ENCODE peak calls at places on chromosome 12, in eight cellular contexts. One of them, this sample, is unnamed. For H3K4me1, the result is how much of the 10 kb centered on the place peaks cover.

GRCh38 chr12:58504539-58504938 is 415.8 kb downstream of the LRIG3 start:
- DNase-seq in sigmoid colon: no peak
- DNase-seq in tibial artery: no peak
- DNase-seq in breast epithelium: no peak
- DNase-seq in cardiac muscle cell: no peak
- DNase-seq in endodermal cell: no peak
- DNase-seq in neural progenitor cell: no peak
- DNase-seq in lung: no peak
- DNase-seq in this sample: no peak

GRCh38 chr12:14473707-14474287 is 93.9 kb downstream of the PLBD1 start:
- DNase-seq in sigmoid colon: no peak
- DNase-seq in tibial artery: no peak
- DNase-seq in breast epithelium: no peak
- DNase-seq in cardiac muscle cell: no peak
- DNase-seq in endodermal cell: no peak
- DNase-seq in neural progenitor cell: peak
- DNase-seq in lung: no peak
- DNase-seq in this sample: no peak

GRCh38 chr12:977163-977562 is 13.9 kb upstream of the ERC1 start:
- DNase-seq in sigmoid colon: no peak
- DNase-seq in tibial artery: no peak
- DNase-seq in breast epithelium: no peak
- DNase-seq in cardiac muscle cell: no peak
- DNase-seq in endodermal cell: no peak
- DNase-seq in neural progenitor cell: no peak
- DNase-seq in lung: no peak
- DNase-seq in this sample: no peak

GRCh38 chr12:104201238-104202001 is 14.2 kb upstream of the TXNRD1 start:
- DNase-seq in sigmoid colon: no peak
- DNase-seq in tibial artery: peak
- DNase-seq in breast epithelium: no peak
- DNase-seq in cardiac muscle cell: peak
- DNase-seq in endodermal cell: peak
- DNase-seq in neural progenitor cell: peak
- DNase-seq in lung: peak
- DNase-seq in this sample: peak

GRCh38 chr12:1306096-1306495 is 288.3 kb downstream of the FBXL14 start:
- DNase-seq in sigmoid colon: no peak
- DNase-seq in tibial artery: no peak
- DNase-seq in breast epithelium: no peak
- DNase-seq in cardiac muscle cell: peak
- DNase-seq in endodermal cell: no peak
- DNase-seq in neural progenitor cell: no peak
- DNase-seq in lung: no peak
- DNase-seq in this sample: peak

GRCh38 chr12:752673-753400 is 458 bp downstream of the WNK1 start:
- DNase-seq in sigmoid colon: no peak
- DNase-seq in tibial artery: peak
- DNase-seq in breast epithelium: peak
- DNase-seq in cardiac muscle cell: peak
- DNase-seq in endodermal cell: peak
- DNase-seq in neural progenitor cell: peak
- DNase-seq in lung: peak
- DNase-seq in this sample: peak

GRCh38 chr12:83559650-83560049 is 872.9 kb downstream of the TMTC2 start:
- DNase-seq in sigmoid colon: no peak
- DNase-seq in tibial artery: no peak
- DNase-seq in breast epithelium: no peak
- DNase-seq in cardiac muscle cell: no peak
- DNase-seq in endodermal cell: no peak
- DNase-seq in neural progenitor cell: no peak
- DNase-seq in lung: no peak
- DNase-seq in this sample: no peak

GRCh38 chr12:131573631-131574396 is 137.1 kb upstream of the SFSWAP start:
- DNase-seq in sigmoid colon: no peak
- DNase-seq in tibial artery: no peak
- DNase-seq in breast epithelium: no peak
- DNase-seq in cardiac muscle cell: no peak
- DNase-seq in endodermal cell: peak
- DNase-seq in neural progenitor cell: no peak
- DNase-seq in lung: no peak
- DNase-seq in this sample: no peak

GRCh38 chr12:80017261-80017870 is 82.0 kb upstream of the OTOGL start:
- DNase-seq in sigmoid colon: no peak
- DNase-seq in tibial artery: no peak
- DNase-seq in breast epithelium: peak
- DNase-seq in cardiac muscle cell: no peak
- DNase-seq in endodermal cell: no peak
- DNase-seq in neural progenitor cell: no peak
- DNase-seq in lung: no peak
- DNase-seq in this sample: no peak

GRCh38 chr12:88399811-88400210 is 180.5 kb downstream of the KITLG start:
- DNase-seq in sigmoid colon: no peak
- DNase-seq in tibial artery: no peak
- DNase-seq in breast epithelium: no peak
- DNase-seq in cardiac muscle cell: no peak
- DNase-seq in endodermal cell: no peak
- DNase-seq in neural progenitor cell: no peak
- DNase-seq in lung: no peak
- DNase-seq in this sample: no peak

GRCh38 chr12:29220632-29221336 is 71.7 kb downstream of the FAR2 start:
- DNase-seq in sigmoid colon: no peak
- DNase-seq in tibial artery: no peak
- DNase-seq in breast epithelium: no peak
- DNase-seq in cardiac muscle cell: no peak
- DNase-seq in endodermal cell: no peak
- DNase-seq in neural progenitor cell: no peak
- DNase-seq in lung: no peak
- DNase-seq in this sample: no peak

GRCh38 chr12:118326971-118327370 is 45.7 kb downstream of the TAOK3 start:
- DNase-seq in sigmoid colon: no peak
- DNase-seq in tibial artery: no peak
- DNase-seq in breast epithelium: no peak
- DNase-seq in cardiac muscle cell: no peak
- DNase-seq in endodermal cell: no peak
- DNase-seq in neural progenitor cell: no peak
- DNase-seq in lung: no peak
- DNase-seq in this sample: no peak

GRCh38 chr12:69007858-69008314 is 74.9 kb upstream of the CPM start:
- DNase-seq in sigmoid colon: no peak
- DNase-seq in tibial artery: no peak
- DNase-seq in breast epithelium: no peak
- DNase-seq in cardiac muscle cell: peak
- DNase-seq in endodermal cell: no peak
- DNase-seq in neural progenitor cell: peak
- DNase-seq in lung: no peak
- DNase-seq in this sample: no peak

GRCh38 chr12:99427104-99427503 is 220.4 kb upstream of the GARIN6 start:
- DNase-seq in sigmoid colon: no peak
- DNase-seq in tibial artery: no peak
- DNase-seq in breast epithelium: no peak
- DNase-seq in cardiac muscle cell: no peak
- DNase-seq in endodermal cell: no peak
- DNase-seq in neural progenitor cell: no peak
- DNase-seq in lung: no peak
- DNase-seq in this sample: no peak

GRCh38 chr12:67982165-67982563 is 7.1 kb upstream of the IFNG-AS1 start:
- DNase-seq in sigmoid colon: no peak
- DNase-seq in tibial artery: no peak
- DNase-seq in breast epithelium: no peak
- DNase-seq in cardiac muscle cell: no peak
- DNase-seq in endodermal cell: no peak
- DNase-seq in neural progenitor cell: no peak
- DNase-seq in lung: no peak
- DNase-seq in this sample: no peak

GRCh38 chr12:94545937-94546771 is 86.5 kb upstream of the CEP83 start:
- DNase-seq in sigmoid colon: no peak
- DNase-seq in tibial artery: no peak
- DNase-seq in breast epithelium: no peak
- DNase-seq in cardiac muscle cell: peak
- DNase-seq in endodermal cell: peak
- DNase-seq in neural progenitor cell: peak
- DNase-seq in lung: peak
- DNase-seq in this sample: peak

GRCh38 chr12:65419284-65420072 is 141.0 kb downstream of the MSRB3 start:
- DNase-seq in sigmoid colon: no peak
- DNase-seq in tibial artery: no peak
- DNase-seq in breast epithelium: no peak
- DNase-seq in cardiac muscle cell: no peak
- DNase-seq in endodermal cell: no peak
- DNase-seq in neural progenitor cell: no peak
- DNase-seq in lung: no peak
- DNase-seq in this sample: no peak

GRCh38 chr12:47984331-47984801 is 19.9 kb downstream of the COL2A1 start:
- DNase-seq in sigmoid colon: peak
- DNase-seq in tibial artery: no peak
- DNase-seq in breast epithelium: no peak
- DNase-seq in cardiac muscle cell: no peak
- DNase-seq in endodermal cell: no peak
- DNase-seq in neural progenitor cell: no peak
- DNase-seq in lung: no peak
- DNase-seq in this sample: no peak

GRCh38 chr12:62603061-62603810 is 136.6 kb downstream of the MON2 start:
- DNase-seq in sigmoid colon: peak
- DNase-seq in tibial artery: peak
- DNase-seq in breast epithelium: peak
- DNase-seq in cardiac muscle cell: peak
- DNase-seq in endodermal cell: peak
- DNase-seq in neural progenitor cell: peak
- DNase-seq in lung: peak
- DNase-seq in this sample: peak

GRCh38 chr12:11718768-11719253 is 69.3 kb downstream of the ETV6 start:
- DNase-seq in sigmoid colon: peak
- DNase-seq in tibial artery: no peak
- DNase-seq in breast epithelium: no peak
- DNase-seq in cardiac muscle cell: peak
- DNase-seq in endodermal cell: no peak
- DNase-seq in neural progenitor cell: peak
- DNase-seq in lung: no peak
- DNase-seq in this sample: no peak
- H3K4me1 ChIP-seq in sigmoid colon: under half
- H3K4me1 ChIP-seq in tibial artery: half or more
- H3K4me1 ChIP-seq in breast epithelium: under half
- H3K4me1 ChIP-seq in cardiac muscle cell: under half
- H3K4me1 ChIP-seq in endodermal cell: under half
- H3K4me1 ChIP-seq in neural progenitor cell: under half
- H3K4me1 ChIP-seq in lung: under half
- H3K4me1 ChIP-seq in this sample: under half

GRCh38 chr12:89418228-89418910 is 66.1 kb upstream of the DUSP6 start:
- DNase-seq in sigmoid colon: peak
- DNase-seq in tibial artery: peak
- DNase-seq in breast epithelium: no peak
- DNase-seq in cardiac muscle cell: no peak
- DNase-seq in endodermal cell: no peak
- DNase-seq in neural progenitor cell: no peak
- DNase-seq in lung: no peak
- DNase-seq in this sample: no peak

GRCh38 chr12:89424846-89425245 is 72.5 kb upstream of the DUSP6 start:
- DNase-seq in sigmoid colon: no peak
- DNase-seq in tibial artery: no peak
- DNase-seq in breast epithelium: no peak
- DNase-seq in cardiac muscle cell: no peak
- DNase-seq in endodermal cell: no peak
- DNase-seq in neural progenitor cell: no peak
- DNase-seq in lung: no peak
- DNase-seq in this sample: no peak

GRCh38 chr12:89424394-89424793 is 72.1 kb upstream of the DUSP6 start:
- DNase-seq in sigmoid colon: no peak
- DNase-seq in tibial artery: no peak
- DNase-seq in breast epithelium: no peak
- DNase-seq in cardiac muscle cell: no peak
- DNase-seq in endodermal cell: no peak
- DNase-seq in neural progenitor cell: no peak
- DNase-seq in lung: no peak
- DNase-seq in this sample: no peak

GRCh38 chr12:89417246-89417977 is 65.1 kb upstream of the DUSP6 start:
- DNase-seq in sigmoid colon: no peak
- DNase-seq in tibial artery: no peak
- DNase-seq in breast epithelium: no peak
- DNase-seq in cardiac muscle cell: no peak
- DNase-seq in endodermal cell: no peak
- DNase-seq in neural progenitor cell: no peak
- DNase-seq in lung: no peak
- DNase-seq in this sample: no peak

GRCh38 chr12:89421093-89421835 is 69.0 kb upstream of the DUSP6 start:
- DNase-seq in sigmoid colon: no peak
- DNase-seq in tibial artery: no peak
- DNase-seq in breast epithelium: no peak
- DNase-seq in cardiac muscle cell: peak
- DNase-seq in endodermal cell: peak
- DNase-seq in neural progenitor cell: no peak
- DNase-seq in lung: no peak
- DNase-seq in this sample: no peak
- TF ChIP-seq CTCF in sigmoid colon: no peak
- TF ChIP-seq CTCF in tibial artery: no peak
- TF ChIP-seq CTCF in breast epithelium: peak
- TF ChIP-seq CTCF in cardiac muscle cell: peak
- TF ChIP-seq CTCF in endodermal cell: peak
- TF ChIP-seq CTCF in neural progenitor cell: peak
- TF ChIP-seq CTCF in lung: no peak
- TF ChIP-seq CTCF in this sample: no peak

GRCh38 chr12:116693259-116694227 is 44.3 kb downstream of the SPRING1 start:
- DNase-seq in sigmoid colon: no peak
- DNase-seq in tibial artery: no peak
- DNase-seq in breast epithelium: no peak
- DNase-seq in cardiac muscle cell: peak
- DNase-seq in endodermal cell: peak
- DNase-seq in neural progenitor cell: peak
- DNase-seq in lung: no peak
- DNase-seq in this sample: peak

GRCh38 chr12:116692605-116693004 is 45.3 kb downstream of the SPRING1 start:
- DNase-seq in sigmoid colon: no peak
- DNase-seq in tibial artery: no peak
- DNase-seq in breast epithelium: no peak
- DNase-seq in cardiac muscle cell: no peak
- DNase-seq in endodermal cell: no peak
- DNase-seq in neural progenitor cell: no peak
- DNase-seq in lung: no peak
- DNase-seq in this sample: no peak

GRCh38 chr12:116695464-116695725 is 42.5 kb downstream of the SPRING1 start:
- DNase-seq in sigmoid colon: no peak
- DNase-seq in tibial artery: no peak
- DNase-seq in breast epithelium: no peak
- DNase-seq in cardiac muscle cell: no peak
- DNase-seq in endodermal cell: no peak
- DNase-seq in neural progenitor cell: no peak
- DNase-seq in lung: no peak
- DNase-seq in this sample: no peak

GRCh38 chr12:116697305-116698130 is 40.4 kb downstream of the SPRING1 start:
- DNase-seq in sigmoid colon: no peak
- DNase-seq in tibial artery: no peak
- DNase-seq in breast epithelium: no peak
- DNase-seq in cardiac muscle cell: peak
- DNase-seq in endodermal cell: peak
- DNase-seq in neural progenitor cell: peak
- DNase-seq in lung: no peak
- DNase-seq in this sample: peak

GRCh38 chr12:116694653-116695463 is 43.0 kb downstream of the SPRING1 start:
- DNase-seq in sigmoid colon: no peak
- DNase-seq in tibial artery: no peak
- DNase-seq in breast epithelium: no peak
- DNase-seq in cardiac muscle cell: no peak
- DNase-seq in endodermal cell: peak
- DNase-seq in neural progenitor cell: no peak
- DNase-seq in lung: no peak
- DNase-seq in this sample: no peak
- H3K4me1 ChIP-seq in sigmoid colon: under half
- H3K4me1 ChIP-seq in tibial artery: under half
- H3K4me1 ChIP-seq in breast epithelium: under half
- H3K4me1 ChIP-seq in cardiac muscle cell: under half
- H3K4me1 ChIP-seq in endodermal cell: under half
- H3K4me1 ChIP-seq in neural progenitor cell: under half
- H3K4me1 ChIP-seq in lung: under half
- H3K4me1 ChIP-seq in this sample: under half

GRCh38 chr12:122159879-122160278 is 14.1 kb downstream of the IL31 start:
- DNase-seq in sigmoid colon: no peak
- DNase-seq in tibial artery: no peak
- DNase-seq in breast epithelium: no peak
- DNase-seq in cardiac muscle cell: no peak
- DNase-seq in endodermal cell: no peak
- DNase-seq in neural progenitor cell: no peak
- DNase-seq in lung: no peak
- DNase-seq in this sample: no peak
- TF ChIP-seq CTCF in sigmoid colon: no peak
- TF ChIP-seq CTCF in tibial artery: no peak
- TF ChIP-seq CTCF in breast epithelium: no peak
- TF ChIP-seq CTCF in cardiac muscle cell: no peak
- TF ChIP-seq CTCF in endodermal cell: peak
- TF ChIP-seq CTCF in neural progenitor cell: no peak
- TF ChIP-seq CTCF in lung: no peak
- TF ChIP-seq CTCF in this sample: no peak